ENCODE peak calls at places on chromosomes 6 and 20, in seven cellular contexts. L is stomach, M is left ventricle myocardium inferior, J is fibroblast of lung, Z is pancreas, F is OCI-LY7, A is psoas muscle. Q is an unnamed sample.
A peak's percentile ranks its signal among the peaks of the same experiment; 100 is the strongest.

GRCh38 chr20:37821691-37822655 is 81.0 kb upstream of the VSTM2L start:
- DNase-seq in L (no peak), M (no peak), J (peak; percentile 95), Z (no peak), F (no peak), A (no peak), Q (no peak)

GRCh38 chr6:41334482-41335023 is 855 bp upstream of the NCR2 start:
- DNase-seq in L (no peak), M (no peak), J (no peak), Z (no peak), F (peak; percentile 8), A (no peak), Q (no peak)

GRCh38 chr6:71190809-71191208 is 97.8 kb upstream of the OGFRL1 start:
- DNase-seq in L (no peak), M (no peak), J (no peak), Z (no peak), F (peak; percentile 67), A (no peak), Q (no peak)

GRCh38 chr6:147515327-147515726 is 6.8 kb downstream of the SAMD5 start:
- DNase-seq in L (no peak), M (no peak), J (no peak), Z (no peak), F (no peak), A (no peak), Q (no peak)

GRCh38 chr20:61576372-61576771 is 324.3 kb downstream of the CDH4 start:
- DNase-seq in L (no peak), M (no peak), J (no peak), Z (no peak), F (no peak), A (no peak), Q (no peak)

GRCh38 chr6:139534472-139535115 is 160.1 kb upstream of the CITED2 start:
- DNase-seq in L (no peak), M (no peak), J (no peak), Z (peak; percentile 71), F (no peak), A (no peak), Q (no peak)

GRCh38 chr20:62925420-62926228 is 681 bp downstream of the DIDO1 start:
- DNase-seq in L (peak; percentile 45), M (no peak), J (peak; percentile 33), Z (peak; percentile 33), F (peak; percentile 71), A (peak; percentile 69), Q (no peak)

GRCh38 chr6:28903686-28904085 is 20.1 kb downstream of the TRIM27 start:
- DNase-seq in L (no peak), M (no peak), J (no peak), Z (no peak), F (no peak), A (no peak), Q (no peak)

GRCh38 chr6:4134841-4135664 is at the start of gene ECI2:
- DNase-seq in L (peak; percentile 65), M (peak; percentile 78), J (peak; percentile 53), Z (peak; percentile 87), F (peak; percentile 65), A (peak; percentile 88), Q (no peak)

GRCh38 chr6:19472168-19472567 is 365.0 kb upstream of the ID4 start:
- DNase-seq in L (no peak), M (no peak), J (peak; percentile 98), Z (no peak), F (no peak), A (no peak), Q (no peak)

GRCh38 chr6:107511410-107512070 is 21.6 kb downstream of the SOBP start:
- DNase-seq in L (no peak), M (peak; percentile 82), J (no peak), Z (no peak), F (no peak), A (peak; percentile 89), Q (no peak)

GRCh38 chr20:43191946-43192847 is 2.5 kb upstream of the PTPRT start:
- DNase-seq in L (no peak), M (no peak), J (no peak), Z (peak; percentile 18), F (peak; percentile 18), A (no peak), Q (no peak)

GRCh38 chr6:31568537-31568961 is 3.5 kb upstream of the LTA start:
- DNase-seq in L (no peak), M (no peak), J (no peak), Z (no peak), F (peak; percentile 76), A (no peak), Q (no peak)

GRCh38 chr20:43676368-43676767 is 9.5 kb downstream of the MYBL2 start:
- DNase-seq in L (no peak), M (no peak), J (no peak), Z (no peak), F (no peak), A (no peak), Q (no peak)

GRCh38 chr6:167826230-167827061 is at the start of gene AFDN:
- DNase-seq in L (peak; percentile 82), M (peak; percentile 78), J (peak; percentile 30), Z (peak; percentile 80), F (peak; percentile 77), A (peak; percentile 89), Q (peak; percentile 79)

GRCh38 chr6:43953256-43953655 is 174.0 kb downstream of the MRPL14 start:
- DNase-seq in L (no peak), M (no peak), J (no peak), Z (peak; percentile 6), F (no peak), A (no peak), Q (no peak)

GRCh38 chr6:43951063-43951755 is 176.0 kb downstream of the MRPL14 start:
- DNase-seq in L (peak; percentile 87), M (peak; percentile 62), J (no peak), Z (peak; percentile 71), F (peak; percentile 28), A (peak; percentile 76), Q (no peak)

GRCh38 chr6:43953794-43954310 is 173.4 kb downstream of the MRPL14 start:
- DNase-seq in L (no peak), M (peak; percentile 73), J (no peak), Z (peak; percentile 18), F (no peak), A (peak; percentile 89), Q (no peak)

GRCh38 chr6:43951756-43952675 is 175.2 kb downstream of the MRPL14 start:
- DNase-seq in L (no peak), M (no peak), J (no peak), Z (no peak), F (no peak), A (no peak), Q (no peak)

DNA sequence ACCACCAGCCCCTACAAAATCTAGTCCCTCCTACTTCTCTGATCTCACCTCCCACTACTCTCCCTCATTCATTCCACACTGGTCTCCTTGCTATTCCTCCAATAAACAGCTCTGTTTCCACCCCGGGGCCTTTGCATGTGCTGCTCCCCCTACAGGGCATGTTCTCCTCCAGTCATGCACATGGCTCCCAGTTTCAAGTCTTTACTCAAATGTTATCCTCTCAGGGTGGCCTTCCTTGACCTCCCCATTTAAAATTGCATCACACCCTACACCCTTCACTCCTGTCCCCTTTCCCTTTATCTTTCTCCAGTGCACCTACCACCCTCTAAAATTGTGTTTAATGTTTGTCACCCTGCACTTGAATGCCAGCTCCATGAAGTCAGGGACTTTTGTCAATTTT is 174.5 kb downstream of the MRPL14 start:
- DNase-seq in L (no peak), M (no peak), J (no peak), Z (peak; percentile 8), F (no peak), A (peak; percentile 52), Q (no peak)
- H3K27ac ChIP-seq in L (no peak overlapping the region), M (peak overlapping the region; percentile 92), J (no peak overlapping the region), Z (no peak overlapping the region), F (no peak overlapping the region), A (peak overlapping the region; percentile 86), Q (no peak overlapping the region)

DNA sequence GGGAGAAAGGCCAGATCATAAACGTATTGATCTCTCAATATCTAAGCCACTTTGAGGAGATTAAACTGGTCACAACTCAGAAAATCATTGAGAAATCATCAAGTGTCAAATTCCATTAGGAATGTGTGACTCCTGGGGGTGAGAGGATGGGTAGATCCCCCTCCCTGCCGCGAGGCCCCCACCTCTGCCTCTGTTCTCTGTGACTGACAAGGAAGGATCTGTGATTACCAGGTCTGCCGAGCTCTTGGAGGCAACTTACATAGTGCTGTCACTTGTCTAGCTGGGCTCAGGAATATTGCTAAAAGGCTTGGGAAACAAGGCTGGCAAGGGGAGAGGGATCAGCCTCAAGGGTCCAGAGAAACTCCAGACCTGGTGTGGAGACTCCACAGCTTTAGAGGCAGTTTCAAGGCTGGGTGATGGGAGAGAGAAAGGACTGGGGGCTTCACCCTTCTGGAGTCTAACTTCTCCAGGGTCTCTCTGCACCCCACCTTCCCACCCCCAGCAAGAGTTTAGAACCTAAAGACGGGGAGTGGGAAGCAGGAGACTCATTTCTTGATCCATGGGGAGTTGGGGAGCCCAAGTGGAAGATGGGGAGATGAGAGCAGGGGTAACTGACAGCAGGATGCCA is 11.6 kb upstream of the ARMC12 start:
- DNase-seq in L (no peak), M (no peak), J (no peak), Z (no peak), F (no peak), A (peak; percentile 76), Q (no peak)
- H3K4me3 ChIP-seq in L (no peak overlapping the region), M (peak overlapping the region; percentile 41), J (no peak overlapping the region), Z (no peak overlapping the region), F (no peak overlapping the region), A (peak overlapping the region; percentile 37), Q (no peak overlapping the region)

GRCh38 chr6:56613247-56613851 is 29.3 kb downstream of the DST start:
- DNase-seq in L (no peak), M (no peak), J (no peak), Z (no peak), F (no peak), A (no peak), Q (no peak)

GRCh38 chr6:56620229-56620868 is 22.3 kb downstream of the DST start:
- DNase-seq in L (no peak), M (no peak), J (no peak), Z (no peak), F (no peak), A (no peak), Q (no peak)

GRCh38 chr6:56616967-56617366 is 25.7 kb downstream of the DST start:
- DNase-seq in L (no peak), M (no peak), J (no peak), Z (no peak), F (no peak), A (no peak), Q (no peak)

DNA sequence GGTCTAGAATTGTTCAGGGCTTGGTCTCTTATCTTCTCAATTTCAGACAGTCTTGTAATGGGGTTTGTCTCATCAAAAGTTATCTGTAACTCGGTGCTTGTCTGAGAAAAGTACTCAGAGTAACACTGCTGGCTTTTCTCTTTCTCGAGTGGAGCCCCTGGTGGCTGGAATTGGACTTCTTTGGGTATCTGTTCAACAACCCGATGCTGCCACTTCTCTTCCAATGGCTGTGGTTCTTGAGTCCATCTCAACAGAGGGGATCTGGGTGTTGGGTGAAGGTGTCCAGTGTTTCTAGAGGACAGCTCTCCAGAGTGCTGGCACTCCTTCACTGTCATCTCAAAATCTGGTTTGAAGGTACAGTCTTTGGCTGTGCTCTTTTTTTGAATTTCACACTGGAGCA is 24.6 kb downstream of the DST start:
- DNase-seq in L (no peak), M (no peak), J (no peak), Z (no peak), F (no peak), A (no peak), Q (no peak)
- TF ChIP-seq CTCF in L (no peak), M (no peak), J (no peak), Z (no peak), F (peak; percentile 41), A (no peak), Q (no peak)

DNA sequence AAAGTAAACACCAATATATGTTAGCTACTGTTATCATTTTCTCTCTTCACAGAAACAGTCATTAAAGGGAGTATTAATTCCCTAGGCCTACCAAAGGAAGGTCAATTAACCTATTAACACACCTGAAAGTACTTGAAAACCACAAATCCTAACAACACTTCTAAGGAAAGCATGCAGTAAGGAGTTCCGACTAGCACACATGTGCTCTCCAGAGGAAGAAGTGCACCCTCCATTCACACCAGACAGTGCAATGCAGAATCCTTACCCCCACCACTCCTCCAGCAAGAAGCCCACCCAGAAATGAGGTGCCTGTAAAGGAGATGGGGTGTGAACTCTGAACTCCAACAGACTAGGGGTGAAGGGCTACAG is 58.7 kb downstream of the EPB41L2 start:
- DNase-seq in L (no peak), M (no peak), J (no peak), Z (no peak), F (no peak), A (no peak), Q (no peak)
- H3K27ac ChIP-seq in L (no peak overlapping the region), M (peak overlapping the region; percentile 64), J (no peak overlapping the region), Z (no peak overlapping the region), F (no peak overlapping the region), A (no peak overlapping the region), Q (peak overlapping the region; percentile 63)

Q was measured in dorsolateral prefrontal cortex.